ENCODE peak calls at places on chromosomes 6 and 20, in ten cellular contexts. Z, P, B, N, W, M, A, K, L and V are unnamed samples.

GRCh38 chr6:95670011-95670463 is 92.7 kb downstream of the MANEA start:
- DNase-seq in Z (no peak), P (no peak), B (no peak), N (peak), W (no peak), M (no peak), A (no peak), K (no peak), L (no peak), V (no peak)

GRCh38 chr6:80520195-80520594 is 413.7 kb downstream of the BCKDHB start:
- DNase-seq in Z (no peak), P (no peak), B (no peak), N (no peak), W (no peak), M (no peak), A (no peak), K (peak), L (peak), V (peak)

GRCh38 chr6:37020426-37021211 is 15.2 kb downstream of the FGD2 start:
- DNase-seq in Z (no peak), P (no peak), B (no peak), N (no peak), W (no peak), M (no peak), A (no peak), K (no peak), L (no peak), V (no peak)

GRCh38 chr20:38271609-38272120 is 11.1 kb upstream of the KIAA1755 start:
- DNase-seq in Z (no peak), P (no peak), B (no peak), N (no peak), W (no peak), M (no peak), A (no peak), K (no peak), L (no peak), V (peak)

GRCh38 chr6:34531580-34532201 is 24.4 kb downstream of the SPDEF start:
- DNase-seq in Z (no peak), P (peak), B (peak), N (peak), W (no peak), M (no peak), A (no peak), K (peak), L (peak), V (no peak)

GRCh38 chr20:55153321-55153720 is 677.9 kb downstream of the DOK5 start:
- DNase-seq in Z (no peak), P (no peak), B (no peak), N (no peak), W (no peak), M (no peak), A (no peak), K (no peak), L (no peak), V (no peak)

GRCh38 chr6:168071620-168072019 is 7.4 kb downstream of the FRMD1 start:
- DNase-seq in Z (no peak), P (no peak), B (no peak), N (no peak), W (no peak), M (no peak), A (peak), K (no peak), L (no peak), V (no peak)

GRCh38 chr6:119186490-119186889 is 108.0 kb upstream of the FAM184A start:
- DNase-seq in Z (no peak), P (no peak), B (no peak), N (no peak), W (no peak), M (no peak), A (no peak), K (no peak), L (no peak), V (no peak)

GRCh38 chr20:51563597-51564332 is 21.2 kb upstream of the NFATC2 start:
- DNase-seq in Z (peak), P (peak), B (peak), N (peak), W (peak), M (no peak), A (peak), K (peak), L (peak), V (peak)

GRCh38 chr6:134632034-134632433 is 314.1 kb upstream of the SGK1 start:
- DNase-seq in Z (no peak), P (no peak), B (no peak), N (no peak), W (no peak), M (no peak), A (no peak), K (no peak), L (no peak), V (no peak)

GRCh38 chr6:29705389-29706231 is 17.6 kb upstream of the HLA-F start:
- DNase-seq in Z (peak), P (no peak), B (no peak), N (no peak), W (peak), M (no peak), A (peak), K (peak), L (peak), V (peak)

GRCh38 chr20:45343445-45343866 is 4.8 kb downstream of the SDC4 start:
- DNase-seq in Z (no peak), P (no peak), B (no peak), N (no peak), W (no peak), M (no peak), A (no peak), K (no peak), L (no peak), V (no peak)

GRCh38 chr6:92848901-92849300 is 570.5 kb downstream of the EPHA7 start:
- DNase-seq in Z (no peak), P (no peak), B (no peak), N (no peak), W (no peak), M (no peak), A (no peak), K (no peak), L (no peak), V (no peak)

GRCh38 chr6:49202923-49203322 is 260.1 kb downstream of the MMUT start:
- DNase-seq in Z (peak), P (no peak), B (no peak), N (no peak), W (no peak), M (no peak), A (no peak), K (peak), L (no peak), V (no peak)

GRCh38 chr20:47427746-47428145 is 71.2 kb upstream of the ZMYND8 start:
- DNase-seq in Z (no peak), P (no peak), B (no peak), N (no peak), W (no peak), M (no peak), A (no peak), K (no peak), L (no peak), V (no peak)

GRCh38 chr20:7806831-7807230 is 133.4 kb downstream of the HAO1 start:
- DNase-seq in Z (no peak), P (no peak), B (no peak), N (no peak), W (no peak), M (no peak), A (no peak), K (peak), L (no peak), V (peak)

GRCh38 chr6:15897063-15897934 is 231.6 kb upstream of the MYLIP start:
- DNase-seq in Z (no peak), P (no peak), B (no peak), N (peak), W (no peak), M (no peak), A (no peak), K (peak), L (peak), V (no peak)

GRCh38 chr6:72761767-72762166 is 139.9 kb downstream of the KCNQ5 start:
- DNase-seq in Z (no peak), P (no peak), B (no peak), N (no peak), W (no peak), M (no peak), A (no peak), K (no peak), L (no peak), V (no peak)

GRCh38 chr6:110178626-110179405 is 654 bp downstream of the WASF1 start:
- DNase-seq in Z (peak), P (peak), B (peak), N (peak), W (peak), M (peak), A (peak), K (peak), L (peak), V (peak)

GRCh38 chr6:88702956-88703556 is 260.4 kb downstream of the RNGTT start:
- DNase-seq in Z (no peak), P (no peak), B (no peak), N (no peak), W (no peak), M (no peak), A (no peak), K (peak), L (no peak), V (no peak)

GRCh38 chr6:2872417-2873358 is 30.4 kb downstream of the SERPINB9 start:
- DNase-seq in Z (no peak), P (no peak), B (no peak), N (no peak), W (no peak), M (no peak), A (no peak), K (peak), L (no peak), V (no peak)

GRCh38 chr6:44761046-44761445 is 373.5 kb downstream of the CDC5L start:
- DNase-seq in Z (no peak), P (no peak), B (no peak), N (no peak), W (no peak), M (no peak), A (no peak), K (no peak), L (no peak), V (no peak)

GRCh38 chr20:54680872-54681297 is 205.5 kb downstream of the DOK5 start:
- DNase-seq in Z (peak), P (no peak), B (no peak), N (no peak), W (peak), M (no peak), A (peak), K (peak), L (peak), V (no peak)

GRCh38 chr20:62103508-62104233 is 18.6 kb upstream of the LSM14B start:
- DNase-seq in Z (no peak), P (no peak), B (no peak), N (no peak), W (no peak), M (no peak), A (no peak), K (no peak), L (no peak), V (no peak)

GRCh38 chr6:18431581-18431980 is 44.4 kb downstream of the RNF144B start:
- DNase-seq in Z (no peak), P (no peak), B (no peak), N (no peak), W (no peak), M (no peak), A (no peak), K (no peak), L (peak), V (no peak)

GRCh38 chr6:24824142-24824755 is 25.5 kb upstream of the ARMH2 start:
- DNase-seq in Z (no peak), P (no peak), B (no peak), N (no peak), W (no peak), M (no peak), A (no peak), K (no peak), L (no peak), V (no peak)

GRCh38 chr6:152696543-152696942 is 1.2 kb upstream of the MYCT1 start:
- DNase-seq in Z (no peak), P (no peak), B (no peak), N (no peak), W (peak), M (no peak), A (no peak), K (peak), L (peak), V (peak)

GRCh38 chr20:51469046-51469445 is 73.5 kb downstream of the NFATC2 start:
- DNase-seq in Z (no peak), P (no peak), B (no peak), N (no peak), W (no peak), M (no peak), A (no peak), K (no peak), L (no peak), V (no peak)

GRCh38 chr20:45968801-45969711 is 2.9 kb downstream of the ZNF335 start:
- DNase-seq in Z (no peak), P (peak), B (peak), N (no peak), W (no peak), M (no peak), A (no peak), K (no peak), L (peak), V (peak)

GRCh38 chr6:156068870-156069269 is 613.2 kb upstream of the NOX3 start:
- DNase-seq in Z (no peak), P (no peak), B (no peak), N (no peak), W (no peak), M (no peak), A (no peak), K (no peak), L (no peak), V (no peak)

GRCh38 chr6:153032255-153032882 is 29.9 kb upstream of the MTRF1L start:
- DNase-seq in Z (peak), P (no peak), B (no peak), N (no peak), W (peak), M (no peak), A (no peak), K (peak), L (peak), V (peak)

GRCh38 chr6:127459231-127459641 is at the start of gene KIAA0408:
- DNase-seq in Z (no peak), P (peak), B (peak), N (peak), W (no peak), M (no peak), A (peak), K (peak), L (peak), V (peak)

GRCh38 chr6:161373905-161374451 is 100.1 kb upstream of the AGPAT4 start:
- DNase-seq in Z (peak), P (peak), B (peak), N (peak), W (peak), M (peak), A (peak), K (peak), L (peak), V (peak)